ENCODE peak calls at places on chromosomes 13 and 19, in eight cellular contexts. J, N, Z, R, W, H, E and D are unnamed samples. For H3K27me3 and H3K9me2, the result is how much of the 10 kb centered on the place peaks cover.

GRCh38 chr13:49454388-49455015 is 10.4 kb downstream of the SETDB2 start:
- DNase-seq in J (no peak), N (no peak), Z (no peak), R (no peak), W (peak), H (peak), E (no peak), D (peak)

GRCh38 chr19:38443458-38444001 is 10.0 kb downstream of the RYR1 start:
- DNase-seq in J (no peak), N (no peak), Z (no peak), R (no peak), W (no peak), H (no peak), E (no peak), D (no peak)

GRCh38 chr13:44280461-44280860 is 93.2 kb upstream of the SERP2 start:
- DNase-seq in J (no peak), N (no peak), Z (no peak), R (peak), W (peak), H (no peak), E (no peak), D (no peak)

GRCh38 chr13:43664700-43665191 is 122.0 kb downstream of the ENOX1 start:
- DNase-seq in J (peak), N (no peak), Z (peak), R (peak), W (peak), H (peak), E (no peak), D (peak)

GRCh38 chr13:53398051-53398450 is 369.4 kb downstream of the OLFM4 start:
- DNase-seq in J (no peak), N (no peak), Z (no peak), R (no peak), W (no peak), H (no peak), E (no peak), D (no peak)

GRCh38 chr19:43755256-43755801 is 567 bp upstream of the SMG9 start:
- DNase-seq in J (peak), N (no peak), Z (peak), R (peak), W (peak), H (peak), E (peak), D (peak)

GRCh38 chr19:29122185-29122584 is 90.8 kb downstream of the UQCRFS1 start:
- DNase-seq in J (no peak), N (no peak), Z (no peak), R (no peak), W (no peak), H (no peak), E (no peak), D (no peak)

GRCh38 chr13:52827839-52828238 is 20.6 kb downstream of the PCDH8 start:
- DNase-seq in J (no peak), N (no peak), Z (no peak), R (no peak), W (no peak), H (no peak), E (peak), D (no peak)

GRCh38 chr13:114229486-114229885 is 5.2 kb upstream of the CDC16 start:
- DNase-seq in J (no peak), N (no peak), Z (no peak), R (no peak), W (peak), H (peak), E (no peak), D (no peak)

GRCh38 chr13:36766295-36766694 is 52.7 kb upstream of the RFXAP start:
- DNase-seq in J (no peak), N (peak), Z (peak), R (peak), W (peak), H (peak), E (no peak), D (no peak)

GRCh38 chr19:2503521-2504109 is 27.7 kb downstream of the GADD45B start:
- DNase-seq in J (peak), N (peak), Z (peak), R (peak), W (peak), H (no peak), E (no peak), D (no peak)

GRCh38 chr19:18204394-18205179 is 745 bp upstream of the RAB3A start:
- DNase-seq in J (peak), N (no peak), Z (no peak), R (no peak), W (peak), H (peak), E (peak), D (no peak)

GRCh38 chr13:20828540-20829364 is 55.0 kb upstream of the EEF1AKMT1 start:
- DNase-seq in J (peak), N (peak), Z (no peak), R (peak), W (peak), H (peak), E (peak), D (peak)

GRCh38 chr13:23724196-23724970 is 154.2 kb downstream of the TNFRSF19 start:
- DNase-seq in J (no peak), N (no peak), Z (no peak), R (peak), W (peak), H (peak), E (no peak), D (no peak)

GRCh38 chr19:16520074-16520973 is 21.9 kb downstream of the CHERP start:
- DNase-seq in J (no peak), N (no peak), Z (no peak), R (no peak), W (no peak), H (no peak), E (no peak), D (no peak)

GRCh38 chr13:24199016-24199415 is 38.5 kb downstream of the SPATA13 start:
- DNase-seq in J (no peak), N (no peak), Z (no peak), R (no peak), W (peak), H (no peak), E (no peak), D (no peak)

GRCh38 chr19:15197275-15198005 is 3.4 kb downstream of the NOTCH3 start:
- DNase-seq in J (no peak), N (no peak), Z (no peak), R (no peak), W (peak), H (no peak), E (peak), D (no peak)

GRCh38 chr19:57887195-57887941 is 1.5 kb downstream of the ZNF814 start:
- DNase-seq in J (peak), N (no peak), Z (no peak), R (no peak), W (peak), H (peak), E (no peak), D (no peak)

GRCh38 chr13:28792992-28793391 is 27.1 kb upstream of the MTUS2 start:
- DNase-seq in J (no peak), N (no peak), Z (no peak), R (no peak), W (peak), H (no peak), E (no peak), D (no peak)

GRCh38 chr13:84917252-84917878 is 881.9 kb downstream of the SLITRK6 start:
- DNase-seq in J (peak), N (no peak), Z (peak), R (peak), W (peak), H (peak), E (peak), D (peak)

GRCh38 chr19:37896142-37896541 is 10.3 kb downstream of the WDR87 start:
- DNase-seq in J (no peak), N (no peak), Z (no peak), R (no peak), W (no peak), H (no peak), E (no peak), D (no peak)

GRCh38 chr19:35557539-35558399 is 5.7 kb downstream of the ATP4A start:
- DNase-seq in J (peak), N (peak), Z (no peak), R (no peak), W (peak), H (peak), E (peak), D (no peak)

GRCh38 chr13:21326155-21327030 is 132.7 kb downstream of the ZDHHC20 start:
- DNase-seq in J (peak), N (no peak), Z (peak), R (no peak), W (peak), H (peak), E (peak), D (no peak)

GRCh38 chr13:41231786-41232185 is 31.6 kb downstream of the MTRF1 start:
- DNase-seq in J (peak), N (no peak), Z (no peak), R (no peak), W (no peak), H (no peak), E (no peak), D (no peak)

GRCh38 chr19:1725100-1726064 is 27.9 kb upstream of the ONECUT3 start:
- DNase-seq in J (peak), N (no peak), Z (no peak), R (peak), W (peak), H (peak), E (peak), D (peak)

GRCh38 chr19:13938361-13939027 is at the start of gene PODNL1:
- DNase-seq in J (peak), N (no peak), Z (no peak), R (no peak), W (peak), H (peak), E (peak), D (no peak)

GRCh38 chr19:10520652-10521318 is 3.5 kb upstream of the S1PR5 start:
- DNase-seq in J (no peak), N (no peak), Z (peak), R (peak), W (no peak), H (no peak), E (peak), D (no peak)

GRCh38 chr19:38837656-38838121 is 6.1 kb upstream of the ECH1 start:
- DNase-seq in J (peak), N (no peak), Z (peak), R (peak), W (peak), H (no peak), E (no peak), D (no peak)

GRCh38 chr19:50553134-50553703 is 15.0 kb downstream of the LRRC4B start:
- DNase-seq in J (no peak), N (no peak), Z (no peak), R (no peak), W (no peak), H (no peak), E (no peak), D (no peak)

GRCh38 chr19:50555033-50555432 is 13.2 kb downstream of the LRRC4B start:
- DNase-seq in J (no peak), N (no peak), Z (no peak), R (no peak), W (no peak), H (no peak), E (no peak), D (no peak)

GRCh38 chr19:50555447-50556235 is 12.6 kb downstream of the LRRC4B start:
- DNase-seq in J (no peak), N (no peak), Z (no peak), R (no peak), W (no peak), H (peak), E (peak), D (no peak)

GRCh38 chr19:50552540-50552939 is 15.7 kb downstream of the LRRC4B start:
- DNase-seq in J (no peak), N (no peak), Z (no peak), R (no peak), W (no peak), H (no peak), E (no peak), D (no peak)

DNA sequence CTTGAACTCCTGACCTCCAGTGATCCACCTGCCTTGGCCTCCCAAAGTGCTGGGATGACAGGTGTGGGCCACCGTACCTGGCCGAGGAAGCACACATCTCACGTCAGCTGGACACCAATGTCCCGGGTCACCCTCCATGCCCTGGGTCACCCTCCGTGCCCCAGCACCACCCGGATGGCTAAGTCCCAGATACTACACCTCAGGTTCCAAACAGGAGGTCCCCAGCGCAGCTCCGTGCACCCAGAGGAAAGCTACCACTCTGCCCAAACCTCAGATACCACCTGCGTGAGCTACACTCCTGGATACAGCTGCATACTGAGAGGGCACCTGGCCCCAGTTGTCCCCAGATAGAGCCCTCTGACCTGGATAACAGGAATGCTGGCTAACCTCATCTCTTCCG is 14.0 kb downstream of the LRRC4B start:
- DNase-seq in J (no peak), N (no peak), Z (no peak), R (no peak), W (no peak), H (no peak), E (no peak), D (no peak)
- H3K27me3 ChIP-seq in J (under half), N (under half), Z (half or more), R (under half), W (under half), H (half or more), E (under half), D (half or more)

GRCh38 chr19:52270266-52270885 is 989 bp downstream of the ZNF766 start:
- DNase-seq in J (peak), N (no peak), Z (no peak), R (no peak), W (peak), H (peak), E (peak), D (no peak)
- H3K9me2 ChIP-seq in J (under half), N (under half), Z (under half), R (under half), W (under half), H (under half), E (under half), D (under half)

GRCh38 chr19:42553292-42554045 is 25.2 kb upstream of the CEACAM1 start:
- DNase-seq in J (no peak), N (no peak), Z (peak), R (peak), W (peak), H (no peak), E (no peak), D (no peak)
- H3K27me3 ChIP-seq in J (under half), N (under half), Z (under half), R (under half), W (half or more), H (under half), E (under half), D (under half)

GRCh38 chr19:5436948-5437306 is 18.3 kb upstream of the ZNRF4 start:
- DNase-seq in J (no peak), N (no peak), Z (no peak), R (no peak), W (no peak), H (peak), E (no peak), D (no peak)

GRCh38 chr19:5434351-5434917 is 20.8 kb upstream of the ZNRF4 start:
- DNase-seq in J (no peak), N (peak), Z (no peak), R (no peak), W (peak), H (no peak), E (no peak), D (no peak)

GRCh38 chr19:5436101-5436947 is 18.9 kb upstream of the ZNRF4 start:
- DNase-seq in J (peak), N (no peak), Z (no peak), R (peak), W (peak), H (peak), E (peak), D (no peak)

GRCh38 chr19:5434970-5435641 is 20.1 kb upstream of the ZNRF4 start:
- DNase-seq in J (peak), N (peak), Z (no peak), R (peak), W (peak), H (no peak), E (no peak), D (no peak)

GRCh38 chr19:5435642-5436017 is 19.6 kb upstream of the ZNRF4 start:
- DNase-seq in J (no peak), N (no peak), Z (no peak), R (no peak), W (peak), H (no peak), E (no peak), D (no peak)
- H3K9me2 ChIP-seq in J (under half), N (under half), Z (under half), R (under half), W (under half), H (under half), E (under half), D (under half)